ENCODE peak calls at places on chromosomes 5 and 9, in nine cellular contexts. G, F, Z, S, B, E, M, D and J are unnamed samples.

GRCh38 chr5:170144286-170145023 is 38.8 kb downstream of the FOXI1 start:
- DNase-seq in G (no peak), D (no peak), F (no peak), B (no peak), Z (no peak), S (no peak), M (no peak), E (no peak), J (no peak)

GRCh38 chr5:125654392-125654791 is 768.8 kb upstream of the GRAMD2B start:
- DNase-seq in E (no peak), D (no peak), F (no peak), M (no peak), S (no peak), G (no peak), B (no peak), Z (no peak), J (no peak)

GRCh38 chr9:136178061-136178772 is 26.7 kb downstream of the LHX3 start:
- DNase-seq in M (no peak), E (no peak), Z (peak), S (no peak), F (no peak), B (no peak), G (no peak), D (no peak), J (no peak)

GRCh38 chr9:123548749-123549545 is 192.9 kb downstream of the CRB2 start:
- DNase-seq in G (no peak), B (no peak), D (no peak), F (no peak), S (no peak), E (no peak), M (no peak), Z (no peak), J (no peak)

GRCh38 chr5:133400831-133401351 is 211.4 kb downstream of the FSTL4 start:
- DNase-seq in B (no peak), S (no peak), M (no peak), F (peak), D (no peak), E (no peak), G (peak), Z (no peak), J (no peak)

GRCh38 chr9:116471093-116471906 is 215.8 kb upstream of the TRIM32 start:
- DNase-seq in B (no peak), D (no peak), S (peak), G (no peak), Z (no peak), M (no peak), E (peak), F (no peak), J (no peak)

GRCh38 chr5:151664694-151665583 is 21.8 kb downstream of the SPARC start:
- DNase-seq in S (peak), M (no peak), E (no peak), G (no peak), B (no peak), D (no peak), F (no peak), Z (no peak), J (no peak)

GRCh38 chr9:108057421-108058136 is 568.0 kb upstream of the KLF4 start:
- DNase-seq in Z (no peak), E (no peak), S (peak), B (no peak), G (peak), D (peak), M (no peak), F (peak), J (no peak)

GRCh38 chr9:123399803-123400378 is 43.9 kb downstream of the CRB2 start:
- DNase-seq in S (no peak), F (no peak), G (no peak), B (no peak), M (no peak), Z (peak), D (no peak), E (peak), J (peak)

GRCh38 chr5:132007399-132008162 is 3.9 kb downstream of the ACSL6 start:
- DNase-seq in Z (peak), D (peak), G (peak), E (peak), S (peak), F (peak), M (peak), B (peak), J (peak)

GRCh38 chr5:64210866-64211265 is 45.2 kb downstream of the RNF180 start:
- DNase-seq in D (peak), B (no peak), E (no peak), M (no peak), G (no peak), S (peak), F (peak), Z (no peak), J (no peak)

GRCh38 chr5:106288977-106289376 is 1381.8 kb downstream of the EFNA5 start:
- DNase-seq in E (no peak), F (peak), S (peak), Z (no peak), G (no peak), M (no peak), D (no peak), B (no peak), J (no peak)

GRCh38 chr9:30349526-30350513 is 2034.6 kb upstream of the ACO1 start:
- DNase-seq in G (no peak), S (no peak), B (no peak), D (no peak), E (no peak), Z (no peak), F (no peak), M (no peak), J (no peak)

GRCh38 chr5:116271432-116271831 is 186.6 kb downstream of the COMMD10 start:
- DNase-seq in S (peak), M (no peak), F (peak), E (no peak), G (no peak), Z (no peak), B (no peak), D (peak), J (no peak)

GRCh38 chr5:41122459-41122858 is 51.3 kb upstream of the MROH2B start:
- DNase-seq in E (no peak), Z (no peak), M (no peak), B (no peak), D (no peak), G (no peak), F (no peak), S (no peak), J (no peak)

GRCh38 chr5:43556857-43557593 is at the start of gene PAIP1:
- DNase-seq in D (peak), Z (peak), E (peak), M (peak), G (peak), B (peak), F (peak), S (peak), J (peak)
- TF ChIP-seq CTCF in D (peak), Z (peak), E (no peak), M (peak), G (peak), B (peak), F (peak), S (peak), J (peak)

GRCh38 chr9:90547896-90548295 is 94.7 kb downstream of the DIRAS2 start:
- DNase-seq in E (no peak), F (peak), S (no peak), B (no peak), G (no peak), D (no peak), Z (no peak), M (no peak), J (no peak)
- TF ChIP-seq CTCF in E (no peak), F (no peak), S (no peak), B (no peak), G (no peak), D (no peak), Z (peak), M (peak), J (no peak)

GRCh38 chr9:2415326-2415725 is 206.3 kb upstream of the VLDLR start:
- DNase-seq in E (no peak), M (no peak), D (no peak), G (no peak), B (no peak), Z (no peak), S (no peak), F (no peak), J (no peak)

GRCh38 chr9:2413196-2413840 is 208.3 kb upstream of the VLDLR start:
- DNase-seq in Z (no peak), S (peak), E (no peak), G (no peak), D (no peak), F (no peak), M (no peak), B (no peak), J (no peak)

GRCh38 chr9:2417730-2418129 is 203.9 kb upstream of the VLDLR start:
- DNase-seq in Z (no peak), D (no peak), B (no peak), G (no peak), S (no peak), E (no peak), F (no peak), M (no peak), J (no peak)

GRCh38 chr9:2411459-2412215 is 209.9 kb upstream of the VLDLR start:
- DNase-seq in E (no peak), S (peak), D (peak), F (no peak), Z (no peak), M (no peak), G (no peak), B (no peak), J (no peak)

GRCh38 chr9:2414465-2414864 is 207.1 kb upstream of the VLDLR start:
- DNase-seq in G (no peak), F (no peak), S (peak), D (no peak), M (no peak), Z (no peak), E (no peak), B (no peak), J (no peak)
- TF ChIP-seq CTCF in G (no peak), F (no peak), S (no peak), D (no peak), M (no peak), Z (no peak), E (no peak), B (no peak), J (no peak)

GRCh38 chr5:13831236-13831810 is 113.2 kb downstream of the DNAH5 start:
- DNase-seq in S (peak), M (no peak), G (no peak), B (no peak), F (peak), D (no peak), E (no peak), Z (no peak), J (no peak)
- TF ChIP-seq CTCF in S (no peak), M (no peak), G (no peak), B (no peak), F (peak), D (peak), E (no peak), Z (no peak), J (no peak)

DNA sequence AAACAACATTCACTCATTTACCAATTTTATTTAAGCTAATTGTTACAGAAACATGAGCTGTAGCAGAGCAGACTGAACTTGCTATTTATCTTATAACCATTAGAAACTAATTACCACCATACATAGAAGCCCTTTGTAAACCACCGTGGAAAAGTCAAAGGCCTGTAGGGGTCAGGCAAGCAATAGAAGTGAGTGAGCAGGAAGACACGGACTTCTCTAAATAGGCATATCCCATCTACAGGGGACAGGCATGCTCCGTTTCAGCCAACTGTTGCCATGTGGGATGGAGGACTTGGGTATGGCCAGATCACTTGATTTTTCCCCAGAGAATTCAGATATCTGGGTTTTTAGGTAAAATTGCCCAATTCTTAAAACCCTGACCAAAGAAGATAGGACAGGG is 44.8 kb downstream of the PRRC1 start:
- DNase-seq in M (no peak), B (no peak), D (no peak), G (no peak), S (peak), Z (peak), E (peak), F (no peak), J (no peak)
- TF ChIP-seq CTCF in M (no peak), B (no peak), D (peak), G (no peak), S (peak), Z (peak), E (no peak), F (peak), J (peak)

DNA sequence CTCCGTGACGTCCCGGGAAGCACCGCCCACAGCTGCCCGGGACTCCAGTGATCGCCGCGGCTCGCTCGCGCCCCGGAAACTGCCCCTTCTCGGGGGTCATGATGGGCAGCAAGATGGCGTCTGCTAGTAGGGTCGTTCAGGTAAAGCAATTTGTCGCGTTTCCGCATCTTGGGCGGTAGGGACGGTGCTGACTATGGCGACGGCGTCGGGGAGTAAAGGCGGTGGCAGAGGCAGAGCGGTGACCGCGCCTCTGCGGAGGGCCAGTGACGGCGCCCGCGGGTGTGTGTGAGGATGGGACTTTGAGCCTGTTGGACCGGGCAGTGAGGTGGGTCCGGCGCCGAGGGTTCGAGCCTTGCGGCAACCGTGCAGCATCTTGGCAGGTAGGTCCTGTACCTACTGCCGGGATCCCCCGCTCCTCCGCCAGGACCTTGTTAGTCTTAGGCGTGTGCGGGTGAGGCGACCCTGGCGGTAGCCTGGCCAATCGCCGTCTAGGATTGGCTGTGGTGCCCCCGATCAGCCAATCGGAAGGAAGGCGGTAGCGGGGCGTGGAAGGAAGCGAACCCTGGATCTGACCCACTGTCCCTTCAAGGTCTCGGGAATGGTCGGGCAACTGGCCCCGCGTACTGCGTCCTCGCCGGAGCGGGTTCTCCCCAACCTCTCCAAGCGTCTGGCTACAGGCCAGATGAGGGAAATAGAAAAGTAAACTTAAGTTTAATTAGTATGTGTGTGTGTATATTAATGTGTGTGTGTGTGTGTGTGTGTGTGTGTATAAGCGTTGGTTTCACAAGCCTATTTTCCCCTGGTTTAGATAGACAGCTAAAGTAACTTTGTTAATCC is 16.7 kb upstream of the CDK7 start:
- DNase-seq in F (peak), D (peak), Z (peak), G (peak), S (peak), M (peak), B (peak), E (peak), J (peak)
- TF ChIP-seq CTCF in F (peak), D (no peak), Z (peak), G (no peak), S (peak), M (no peak), B (no peak), E (peak), J (no peak)